ENCODE peak calls at places on chromosomes 6 and 20, in four cellular contexts. One of them, this sample, is unnamed.

GRCh38 chr20:36754656-36755222 is 8.8 kb upstream of the NDRG3 start:
- DNase-seq in CD4-positive, alpha-beta T cell: no peak
- DNase-seq in left lung: no peak
- DNase-seq in RWPE1: peak
- DNase-seq in this sample: peak

GRCh38 chr6:43856005-43856765 is 86.2 kb downstream of the VEGFA start:
- DNase-seq in CD4-positive, alpha-beta T cell: no peak
- DNase-seq in RWPE1: no peak
- DNase-seq in left lung: no peak
- DNase-seq in this sample: no peak

GRCh38 chr6:88380083-88380482 is 213.9 kb upstream of the CNR1 start:
- DNase-seq in RWPE1: peak
- DNase-seq in CD4-positive, alpha-beta T cell: no peak
- DNase-seq in left lung: no peak
- DNase-seq in this sample: no peak

GRCh38 chr20:34100578-34100977 is 11.5 kb downstream of the EIF2S2 start:
- DNase-seq in CD4-positive, alpha-beta T cell: no peak
- DNase-seq in RWPE1: no peak
- DNase-seq in left lung: no peak
- DNase-seq in this sample: no peak

GRCh38 chr20:36548006-36548315 is 6.6 kb downstream of the MYL9 start:
- DNase-seq in CD4-positive, alpha-beta T cell: no peak
- DNase-seq in left lung: no peak
- DNase-seq in RWPE1: no peak
- DNase-seq in this sample: no peak

GRCh38 chr6:164150221-164150620 is 735.7 kb downstream of the QKI start:
- DNase-seq in CD4-positive, alpha-beta T cell: no peak
- DNase-seq in left lung: no peak
- DNase-seq in RWPE1: no peak
- DNase-seq in this sample: no peak

GRCh38 chr6:43648248-43648647 is 3.4 kb downstream of the RSPH9 start:
- DNase-seq in left lung: no peak
- DNase-seq in RWPE1: no peak
- DNase-seq in CD4-positive, alpha-beta T cell: no peak
- DNase-seq in this sample: no peak

GRCh38 chr6:32194825-32195651 is 2.6 kb upstream of the GPSM3 start:
- DNase-seq in left lung: no peak
- DNase-seq in CD4-positive, alpha-beta T cell: no peak
- DNase-seq in RWPE1: peak
- DNase-seq in this sample: no peak

GRCh38 chr20:3339076-3339475 is 68.4 kb downstream of the DNAAF9 start:
- DNase-seq in RWPE1: no peak
- DNase-seq in left lung: no peak
- DNase-seq in CD4-positive, alpha-beta T cell: no peak
- DNase-seq in this sample: no peak

GRCh38 chr6:73341335-73341734 is 12.7 kb downstream of the DPPA5 start:
- DNase-seq in RWPE1: no peak
- DNase-seq in CD4-positive, alpha-beta T cell: no peak
- DNase-seq in left lung: no peak
- DNase-seq in this sample: no peak

GRCh38 chr6:42281570-42281969 is 63.9 kb upstream of the MRPS10 start:
- DNase-seq in left lung: no peak
- DNase-seq in RWPE1: no peak
- DNase-seq in CD4-positive, alpha-beta T cell: peak
- DNase-seq in this sample: no peak

GRCh38 chr6:113077794-113078193 is 730.7 kb downstream of the RFPL4B start:
- DNase-seq in RWPE1: no peak
- DNase-seq in left lung: no peak
- DNase-seq in CD4-positive, alpha-beta T cell: no peak
- DNase-seq in this sample: no peak

GRCh38 chr20:2527762-2528161 is 8.6 kb upstream of the TMC2 start:
- DNase-seq in CD4-positive, alpha-beta T cell: no peak
- DNase-seq in RWPE1: no peak
- DNase-seq in left lung: no peak
- DNase-seq in this sample: no peak

GRCh38 chr6:131061041-131061770 is 1.8 kb downstream of the EPB41L2 start:
- DNase-seq in left lung: no peak
- DNase-seq in RWPE1: no peak
- DNase-seq in CD4-positive, alpha-beta T cell: no peak
- DNase-seq in this sample: no peak

GRCh38 chr20:19945732-19946670 is 71.2 kb upstream of the NAA20 start:
- DNase-seq in CD4-positive, alpha-beta T cell: no peak
- DNase-seq in RWPE1: no peak
- DNase-seq in left lung: no peak
- DNase-seq in this sample: no peak

GRCh38 chr6:113102761-113103160 is 754.4 kb upstream of the MARCKS start:
- DNase-seq in RWPE1: no peak
- DNase-seq in left lung: no peak
- DNase-seq in CD4-positive, alpha-beta T cell: no peak
- DNase-seq in this sample: no peak

GRCh38 chr20:13265941-13266340 is 44.9 kb downstream of the ISM1 start:
- DNase-seq in RWPE1: no peak
- DNase-seq in left lung: no peak
- DNase-seq in CD4-positive, alpha-beta T cell: no peak
- DNase-seq in this sample: no peak

GRCh38 chr6:127367023-127367375 is 23.6 kb upstream of the ECHDC1 start:
- DNase-seq in CD4-positive, alpha-beta T cell: no peak
- DNase-seq in left lung: no peak
- DNase-seq in RWPE1: no peak
- DNase-seq in this sample: no peak

GRCh38 chr6:160883999-160884398 is 107.6 kb upstream of the MAP3K4 start:
- DNase-seq in RWPE1: no peak
- DNase-seq in CD4-positive, alpha-beta T cell: no peak
- DNase-seq in left lung: no peak
- DNase-seq in this sample: no peak

GRCh38 chr6:55388161-55388560 is 60.9 kb downstream of the GFRAL start:
- DNase-seq in left lung: no peak
- DNase-seq in RWPE1: peak
- DNase-seq in CD4-positive, alpha-beta T cell: no peak
- DNase-seq in this sample: no peak

GRCh38 chr20:19992996-19993908 is 23.9 kb upstream of the NAA20 start:
- DNase-seq in CD4-positive, alpha-beta T cell: no peak
- DNase-seq in RWPE1: peak
- DNase-seq in left lung: no peak
- DNase-seq in this sample: no peak

GRCh38 chr6:108570518-108570917 is 9.8 kb downstream of the FOXO3 start:
- DNase-seq in CD4-positive, alpha-beta T cell: no peak
- DNase-seq in RWPE1: no peak
- DNase-seq in left lung: no peak
- DNase-seq in this sample: no peak

GRCh38 chr6:166464068-166464410 is 81.3 kb upstream of the MPC1 start:
- DNase-seq in CD4-positive, alpha-beta T cell: no peak
- DNase-seq in left lung: no peak
- DNase-seq in RWPE1: no peak
- DNase-seq in this sample: no peak

GRCh38 chr6:16090452-16090851 is 38.4 kb upstream of the MYLIP start:
- DNase-seq in left lung: no peak
- DNase-seq in RWPE1: no peak
- DNase-seq in CD4-positive, alpha-beta T cell: no peak
- DNase-seq in this sample: no peak

GRCh38 chr6:4130357-4130987 is 4.9 kb downstream of the ECI2 start:
- DNase-seq in RWPE1: no peak
- DNase-seq in left lung: peak
- DNase-seq in CD4-positive, alpha-beta T cell: no peak
- DNase-seq in this sample: no peak

GRCh38 chr6:89604662-89605061 is 33.9 kb downstream of the LYRM2 start:
- DNase-seq in CD4-positive, alpha-beta T cell: no peak
- DNase-seq in left lung: no peak
- DNase-seq in RWPE1: no peak
- DNase-seq in this sample: no peak

GRCh38 chr6:9086331-9086730 is 651.0 kb upstream of the SLC35B3 start:
- DNase-seq in left lung: no peak
- DNase-seq in RWPE1: no peak
- DNase-seq in CD4-positive, alpha-beta T cell: no peak
- DNase-seq in this sample: no peak

GRCh38 chr6:123802351-123802696 is 1.3 kb upstream of the NKAIN2 start:
- DNase-seq in left lung: no peak
- DNase-seq in CD4-positive, alpha-beta T cell: no peak
- DNase-seq in RWPE1: peak
- DNase-seq in this sample: no peak

GRCh38 chr6:435442-436307 is 44.1 kb downstream of the IRF4 start:
- DNase-seq in RWPE1: no peak
- DNase-seq in left lung: no peak
- DNase-seq in CD4-positive, alpha-beta T cell: no peak
- DNase-seq in this sample: no peak

GRCh38 chr6:7148100-7148822 is 40.5 kb downstream of the RREB1 start:
- DNase-seq in CD4-positive, alpha-beta T cell: no peak
- DNase-seq in RWPE1: peak
- DNase-seq in left lung: no peak
- DNase-seq in this sample: no peak

GRCh38 chr20:48292806-48293205 is 507.5 kb upstream of the SULF2 start:
- DNase-seq in RWPE1: peak
- DNase-seq in left lung: no peak
- DNase-seq in CD4-positive, alpha-beta T cell: no peak
- DNase-seq in this sample: no peak

GRCh38 chr20:4256886-4257285 is 241.5 kb upstream of the RNF24 start:
- DNase-seq in RWPE1: no peak
- DNase-seq in left lung: no peak
- DNase-seq in CD4-positive, alpha-beta T cell: no peak
- DNase-seq in this sample: no peak

GRCh38 chr20:5735845-5736530 is 14.2 kb upstream of the SHLD1 start:
- DNase-seq in left lung: no peak
- DNase-seq in CD4-positive, alpha-beta T cell: no peak
- DNase-seq in RWPE1: no peak
- DNase-seq in this sample: no peak

GRCh38 chr6:122947355-122947754 is 48.7 kb upstream of the CLVS2 start:
- DNase-seq in RWPE1: peak
- DNase-seq in CD4-positive, alpha-beta T cell: no peak
- DNase-seq in left lung: no peak
- DNase-seq in this sample: peak

DNA sequence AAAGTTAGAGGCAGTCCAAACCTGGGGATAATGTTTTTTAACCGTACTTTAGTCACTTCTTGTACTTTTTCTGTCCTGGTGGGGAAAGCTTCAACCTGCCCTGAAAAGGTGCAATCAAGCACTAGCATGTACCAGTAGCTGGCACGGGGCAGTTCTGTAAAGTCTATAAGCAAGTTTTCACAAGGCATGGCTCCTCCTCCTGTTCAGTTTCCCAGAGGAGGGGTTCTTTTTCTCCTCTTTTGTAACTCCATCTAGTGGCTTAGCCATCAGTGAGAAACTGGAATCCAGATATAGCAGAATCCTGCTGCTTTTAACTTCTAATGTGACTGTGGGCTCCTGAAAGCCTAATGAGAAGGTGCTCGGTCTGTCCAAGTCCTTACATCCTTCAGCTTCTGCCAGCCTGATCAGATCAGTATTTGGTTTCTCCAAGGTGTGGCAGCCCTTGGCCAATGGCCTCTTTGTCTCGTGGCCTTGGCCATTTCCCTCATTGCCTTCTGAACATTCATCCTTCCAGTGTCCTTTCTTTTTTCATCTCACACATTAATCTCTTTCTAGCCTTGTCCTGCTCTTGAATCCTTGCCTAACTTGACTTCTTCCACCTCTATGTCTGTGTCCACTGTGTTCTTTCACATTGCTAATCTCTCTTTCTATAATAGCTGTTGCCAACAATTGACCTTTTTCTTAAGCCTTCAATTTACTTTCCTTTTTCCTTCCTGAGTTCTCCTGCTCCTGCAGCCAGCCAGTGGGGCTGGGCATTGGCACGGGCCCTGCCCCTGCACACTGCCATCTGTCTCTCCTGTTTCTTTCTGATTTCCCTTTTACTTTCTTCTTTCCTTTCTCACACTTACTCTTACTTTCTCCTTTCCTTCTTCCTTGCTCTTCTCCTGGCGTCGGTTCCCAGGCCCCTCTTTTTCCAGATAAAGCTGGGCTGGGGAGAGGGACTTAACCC is 222.0 kb upstream of the SYNCRIP start:
- DNase-seq in left lung: no peak
- DNase-seq in RWPE1: no peak
- DNase-seq in CD4-positive, alpha-beta T cell: no peak
- DNase-seq in this sample: no peak
- TF ChIP-seq CTCF in left lung: no peak
- TF ChIP-seq CTCF in RWPE1: peak
- TF ChIP-seq CTCF in CD4-positive, alpha-beta T cell: no peak
- TF ChIP-seq CTCF in this sample: no peak

GRCh38 chr20:9323622-9324021 is 190.8 kb upstream of the LAMP5 start:
- DNase-seq in left lung: no peak
- DNase-seq in RWPE1: no peak
- DNase-seq in CD4-positive, alpha-beta T cell: no peak
- DNase-seq in this sample: no peak
- TF ChIP-seq CTCF in left lung: no peak
- TF ChIP-seq CTCF in RWPE1: no peak
- TF ChIP-seq CTCF in CD4-positive, alpha-beta T cell: no peak
- TF ChIP-seq CTCF in this sample: no peak

DNA sequence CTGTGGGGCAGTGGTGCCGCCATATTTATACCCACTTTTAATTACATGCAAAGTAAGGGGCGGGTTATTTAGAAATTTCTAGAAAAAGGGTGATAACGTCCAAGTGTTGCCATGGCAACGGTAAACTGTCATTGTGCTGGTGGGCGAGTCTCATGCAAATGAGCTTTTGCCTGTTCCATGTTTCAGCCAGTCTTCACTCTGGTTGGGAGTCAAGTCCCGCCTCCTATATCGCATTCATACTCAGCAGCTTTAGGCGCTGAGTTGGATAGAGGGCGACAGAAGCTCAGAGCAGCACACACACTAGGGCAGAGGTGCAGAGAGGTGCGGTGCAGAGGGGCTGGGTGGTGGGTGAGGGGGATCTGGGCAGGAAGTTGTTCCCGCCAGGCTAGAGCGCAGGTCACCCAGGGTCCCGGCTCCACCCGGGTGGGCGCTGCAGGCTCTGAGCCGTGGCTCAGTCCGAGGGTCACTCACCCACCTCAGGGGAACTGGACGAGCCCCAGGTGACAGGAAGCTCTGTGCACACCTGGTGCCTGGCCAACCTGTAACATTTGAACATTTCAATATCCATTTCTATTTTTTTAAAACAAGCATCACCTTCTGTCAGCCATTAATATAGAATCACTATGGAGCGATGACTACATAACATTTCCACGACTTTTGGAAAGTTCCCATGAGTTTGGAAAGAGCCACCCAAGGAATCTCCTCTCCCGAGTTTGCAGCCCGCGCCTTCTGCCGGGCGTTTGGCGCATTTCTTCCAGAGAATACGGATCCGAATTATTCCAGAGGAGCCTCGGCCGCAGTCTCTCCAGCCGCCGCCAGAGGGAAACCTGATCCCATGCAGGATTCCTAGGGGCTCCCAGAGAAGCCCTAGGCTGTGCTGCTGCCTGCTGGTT is 89.1 kb upstream of the PHACTR3 start:
- DNase-seq in left lung: peak
- DNase-seq in RWPE1: peak
- DNase-seq in CD4-positive, alpha-beta T cell: no peak
- DNase-seq in this sample: peak
- TF ChIP-seq CTCF in left lung: peak
- TF ChIP-seq CTCF in RWPE1: peak
- TF ChIP-seq CTCF in CD4-positive, alpha-beta T cell: no peak
- TF ChIP-seq CTCF in this sample: peak

DNA sequence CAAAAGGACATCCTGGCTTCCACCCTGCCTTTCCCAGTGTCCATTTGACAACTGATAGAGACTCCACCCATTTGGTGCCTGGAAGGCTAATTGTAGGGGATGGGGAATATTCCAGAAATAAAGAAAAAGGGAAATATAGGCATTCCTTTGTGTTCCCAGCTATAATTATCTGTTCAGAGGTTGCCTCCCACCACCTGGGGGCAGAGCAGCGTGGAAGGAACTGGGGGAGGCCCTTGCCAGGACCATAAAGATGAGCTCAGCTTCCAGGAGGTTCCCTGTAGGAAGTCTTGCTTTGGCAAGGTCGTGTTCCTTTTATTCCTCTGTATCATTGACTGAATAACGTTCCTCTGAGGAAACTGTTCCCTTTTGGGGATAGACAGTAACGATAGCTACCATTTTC is 214.7 kb downstream of the TFAP2C start:
- DNase-seq in CD4-positive, alpha-beta T cell: no peak
- DNase-seq in left lung: no peak
- DNase-seq in RWPE1: no peak
- DNase-seq in this sample: no peak
- TF ChIP-seq CTCF in CD4-positive, alpha-beta T cell: no peak
- TF ChIP-seq CTCF in left lung: no peak
- TF ChIP-seq CTCF in RWPE1: no peak
- TF ChIP-seq CTCF in this sample: no peak

This sample was measured in D721Med.